ENCODE peak calls at places on chromosome X, in four cellular contexts. Q is left lung, P is transverse colon, M is DND-41. B is an unnamed sample.

GRCh38 chrX:46587158-46587557 is 13.6 kb downstream of the CHST7 start:
- DNase-seq in M (no peak), P (no peak), Q (no peak), B (peak)

GRCh38 chrX:48468693-48469691 is 1.1 kb downstream of the SLC38A5 start:
- DNase-seq in P (peak), M (peak), Q (no peak), B (peak)

GRCh38 chrX:70479197-70479969 is 34.7 kb downstream of the DLG3 start:
- DNase-seq in Q (no peak), M (no peak), P (peak), B (no peak)

GRCh38 chrX:72306085-72306801 is 529 bp upstream of the CITED1 start:
- DNase-seq in M (no peak), P (no peak), Q (no peak), B (no peak)

GRCh38 chrX:152600853-152601635 is 36.7 kb upstream of the GABRQ start:
- DNase-seq in P (no peak), M (no peak), Q (no peak), B (no peak)

GRCh38 chrX:41019041-41019392 is 66.2 kb upstream of the USP9X start:
- DNase-seq in M (no peak), Q (no peak), P (no peak), B (no peak)

GRCh38 chrX:103831803-103832544 is at the start of gene RAB9B:
- DNase-seq in P (peak), M (peak), Q (peak), B (no peak)

GRCh38 chrX:47540754-47541538 is 20.1 kb upstream of the ARAF start:
- DNase-seq in Q (no peak), P (peak), M (no peak), B (peak)

GRCh38 chrX:136867518-136867917 is 13.0 kb downstream of the RBMX start:
- DNase-seq in P (no peak), M (no peak), Q (no peak), B (no peak)

GRCh38 chrX:154409222-154409871 is at the start of gene DNASE1L1:
- DNase-seq in P (peak), M (no peak), Q (peak), B (peak)

DNA sequence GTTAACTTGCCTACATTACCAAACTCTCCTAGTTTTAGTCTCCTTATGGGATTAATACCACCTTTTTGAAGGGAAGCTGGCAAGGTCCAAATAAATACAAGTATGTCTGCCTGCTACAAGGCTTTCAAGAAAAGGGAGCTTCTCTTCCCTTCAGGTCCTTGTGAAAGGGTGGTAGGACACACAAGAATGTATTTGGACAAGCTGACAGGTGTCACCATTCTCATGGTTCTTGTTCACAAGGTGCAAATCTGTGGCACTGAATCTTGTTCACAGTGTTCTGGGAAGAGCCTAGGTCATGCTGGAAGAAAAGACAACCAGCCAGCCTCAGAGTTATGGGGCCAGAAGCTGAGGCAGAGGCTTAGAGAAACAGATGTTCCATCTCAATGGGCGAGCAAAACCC is 41.9 kb downstream of the GPC3 start:
- DNase-seq in M (no peak), P (no peak), Q (no peak), B (no peak)
- TF ChIP-seq CTCF in M (no peak), P (no peak), Q (no peak), B (no peak)

GRCh38 chrX:150972450-150972849 is 10.7 kb upstream of the HMGB3 start:
- DNase-seq in P (no peak), Q (no peak), M (no peak), B (no peak)

GRCh38 chrX:150968862-150969720 is 14.0 kb upstream of the HMGB3 start:
- DNase-seq in P (peak), Q (no peak), M (no peak), B (no peak)

GRCh38 chrX:150966235-150966634 is 16.9 kb upstream of the HMGB3 start:
- DNase-seq in Q (no peak), P (no peak), M (no peak), B (no peak)

GRCh38 chrX:150966742-150967141 is 16.4 kb upstream of the HMGB3 start:
- DNase-seq in P (no peak), Q (no peak), M (no peak), B (no peak)

DNA sequence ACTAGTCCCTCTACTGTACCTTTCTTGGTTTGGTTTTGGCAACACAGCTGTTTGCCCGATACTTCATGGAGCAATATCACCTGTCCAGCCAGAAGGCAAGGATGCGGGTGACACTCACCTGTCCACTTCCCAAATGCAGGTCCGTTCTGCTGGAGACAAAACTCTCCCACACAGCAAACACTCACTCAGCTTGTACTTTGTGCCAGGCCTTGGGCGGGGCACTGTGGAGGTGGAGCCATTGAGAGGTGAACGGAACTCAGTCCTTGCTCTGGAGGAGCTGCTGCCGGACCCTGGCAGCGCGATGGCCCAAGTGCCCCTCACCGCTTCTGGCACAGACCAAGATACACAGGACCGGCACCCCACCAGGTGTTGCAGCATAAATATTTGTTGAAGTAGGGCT is 15.3 kb upstream of the HMGB3 start:
- DNase-seq in P (peak), M (no peak), Q (no peak), B (no peak)
- H3K4me3 ChIP-seq in P (no peak), M (no peak), Q (no peak), B (no peak)

DNA sequence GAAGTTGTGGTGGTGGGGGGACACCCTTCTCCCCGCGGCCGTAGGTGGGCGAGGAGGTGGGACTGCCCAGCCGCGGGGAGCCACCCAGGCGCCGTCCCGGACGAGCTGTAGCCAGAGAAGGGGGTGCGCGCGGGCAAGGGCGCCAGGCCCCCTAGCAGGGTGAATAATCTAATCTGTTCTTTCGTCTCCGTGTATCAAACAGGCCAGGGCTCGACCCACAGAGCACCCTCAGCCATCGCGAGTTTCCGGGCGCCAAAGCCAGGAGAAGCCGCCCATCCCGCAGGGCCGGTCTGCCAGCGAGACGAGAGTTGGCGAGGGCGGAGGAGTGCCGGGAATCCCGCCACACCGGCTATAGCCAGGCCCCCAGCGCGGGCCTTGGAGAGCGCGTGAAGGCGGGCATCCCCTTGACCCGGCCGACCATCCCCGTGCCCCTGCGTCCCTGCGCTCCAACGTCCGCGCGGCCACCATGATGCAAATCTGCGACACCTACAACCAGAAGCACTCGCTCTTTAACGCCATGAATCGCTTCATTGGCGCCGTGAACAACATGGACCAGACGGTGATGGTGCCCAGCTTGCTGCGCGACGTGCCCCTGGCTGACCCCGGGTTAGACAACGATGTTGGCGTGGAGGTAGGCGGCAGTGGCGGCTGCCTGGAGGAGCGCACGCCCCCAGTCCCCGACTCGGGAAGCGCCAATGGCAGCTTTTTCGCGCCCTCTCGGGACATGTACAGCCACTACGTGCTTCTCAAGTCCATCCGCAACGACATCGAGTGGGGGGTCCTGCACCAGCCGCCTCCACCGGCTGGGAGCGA is 3.4 kb downstream of the MID1IP1 start:
- DNase-seq in M (peak), P (peak), Q (peak), B (peak)
- TF ChIP-seq CTCF in M (no peak), P (no peak), Q (no peak), B (no peak)

GRCh38 chrX:134374910-134375309 is 85.1 kb upstream of the HPRT1 start:
- DNase-seq in M (no peak), Q (no peak), P (no peak), B (no peak)
- H3K4me3 ChIP-seq in M (peak), Q (no peak), P (no peak), B (peak)

GRCh38 chrX:2913118-2913517 is 16.0 kb downstream of the ARSD start:
- DNase-seq in Q (no peak), P (no peak), M (no peak), B (no peak)
- TF ChIP-seq CTCF in Q (no peak), P (no peak), M (peak), B (peak)

GRCh38 chrX:9785252-9785943 is 831 bp upstream of the SHROOM2 start:
- DNase-seq in M (no peak), Q (no peak), P (no peak), B (no peak)

GRCh38 chrX:9785944-9786741 is at the start of gene SHROOM2:
- DNase-seq in P (no peak), M (no peak), Q (peak), B (no peak)

GRCh38 chrX:9789555-9789954 is 3.3 kb downstream of the SHROOM2 start:
- DNase-seq in P (no peak), Q (no peak), M (no peak), B (no peak)

GRCh38 chrX:9788908-9789307 is 2.7 kb downstream of the SHROOM2 start:
- DNase-seq in Q (no peak), P (no peak), M (no peak), B (no peak)

DNA sequence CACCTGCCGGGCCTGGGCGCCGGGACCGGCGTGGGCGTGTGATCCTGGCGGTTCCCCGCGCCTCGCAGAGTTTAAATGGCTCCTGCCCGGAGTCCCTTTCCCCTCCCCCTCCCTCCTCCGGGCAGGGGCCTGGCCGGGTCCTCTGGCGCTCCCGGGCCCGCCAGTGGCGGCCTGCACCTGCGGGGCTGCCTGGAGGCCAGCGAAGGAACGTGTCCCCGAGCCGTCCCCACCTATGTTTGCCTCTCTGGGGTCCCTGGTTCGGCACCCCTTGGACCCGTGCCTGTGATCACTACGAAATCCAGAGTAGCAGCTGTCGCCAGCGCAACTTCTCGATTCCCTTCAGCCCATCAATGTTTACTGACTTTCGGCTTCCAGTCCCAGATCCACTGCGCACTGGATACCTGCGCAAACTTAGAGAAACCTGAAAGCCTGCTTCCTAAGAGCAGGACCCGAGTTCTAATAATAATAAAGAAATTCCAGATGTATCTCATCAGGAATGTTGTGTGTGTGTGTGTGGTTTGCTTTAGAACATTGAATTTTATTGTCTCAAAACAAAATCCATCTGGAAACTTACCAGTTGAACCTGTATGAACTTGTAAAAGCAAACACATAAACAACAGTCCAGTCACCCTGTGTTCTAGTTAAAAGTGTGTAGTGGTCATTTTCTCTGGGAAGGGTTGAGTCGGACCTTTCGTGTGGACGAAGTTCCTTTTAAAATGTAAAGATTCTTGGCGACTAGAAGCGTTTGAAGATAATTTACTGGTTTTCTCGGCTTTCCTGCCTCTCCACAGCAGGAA is 808 bp downstream of the SHROOM2 start:
- DNase-seq in Q (no peak), P (no peak), M (no peak), B (no peak)
- H3K4me3 ChIP-seq in Q (peak), P (peak), M (no peak), B (no peak)

GRCh38 chrX:29661290-29661689 is 554.1 kb upstream of the MAGEB2 start:
- DNase-seq in P (no peak), Q (no peak), M (no peak), B (no peak)
- TF ChIP-seq CTCF in P (no peak), Q (no peak), M (no peak), B (no peak)

DNA sequence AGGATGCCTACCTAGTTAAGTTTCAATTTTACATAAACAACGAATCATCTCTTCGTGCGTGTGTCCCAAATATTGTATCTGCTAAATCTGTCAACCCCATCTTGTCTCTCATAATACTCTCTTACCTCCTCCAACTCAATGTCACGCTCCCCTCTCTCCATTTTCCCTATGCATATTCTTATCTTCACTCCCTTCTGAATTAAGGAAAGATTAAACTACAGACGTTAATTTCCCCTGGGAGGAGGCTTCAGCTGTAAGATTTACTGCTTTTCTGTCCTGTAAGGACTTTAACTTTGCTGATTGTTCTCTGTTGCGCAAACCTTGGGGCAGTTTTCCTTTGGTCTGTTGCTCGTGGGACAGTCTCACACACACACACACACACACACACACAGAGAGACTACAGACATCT is 458 bp upstream of the ABCB7 start:
- DNase-seq in M (peak), Q (no peak), P (no peak), B (peak)
- H3K4me3 ChIP-seq in M (peak), Q (peak), P (peak), B (peak)

GRCh38 chrX:140503714-140504351 is 1.0 kb downstream of the SOX3 start:
- DNase-seq in M (no peak), Q (peak), P (no peak), B (no peak)
- TF ChIP-seq CTCF in M (no peak), Q (no peak), P (no peak), B (no peak)

B was measured in GM12865.